ENCODE peak calls at places on chromosomes 13 and 19, in six cellular contexts. L is transverse colon; H is IMR-90; C is naive thymus-derived CD4-positive, alpha-beta T cell; O is mucosa of descending colon; A is PC-9. W is an unnamed sample. For H3K4me1, the result is how much of the 10 kb centered on the place peaks cover.

GRCh38 chr19:17680235-17680722 is 7.9 kb downstream of the UNC13A start:
- DNase-seq in L (peak), H (peak), C (no peak), A (peak), O (peak), W (no peak)

GRCh38 chr13:48603375-48603774 is 50.4 kb upstream of the CYSLTR2 start:
- DNase-seq in H (no peak), O (no peak), C (no peak), A (no peak), L (no peak), W (no peak)

GRCh38 chr19:2081873-2082810 is 14.0 kb downstream of the MOB3A start:
- DNase-seq in O (no peak), A (no peak), C (peak), H (no peak), L (peak), W (no peak)

GRCh38 chr13:74325106-74325505 is 190.9 kb upstream of the KLF12 start:
- DNase-seq in H (peak), C (no peak), A (no peak), L (no peak), O (no peak), W (no peak)

GRCh38 chr13:98775844-98776598 is 23.5 kb upstream of the SLC15A1 start:
- DNase-seq in A (peak), C (no peak), H (peak), L (peak), O (peak), W (peak)

GRCh38 chr13:44022196-44022595 is 142.5 kb downstream of the LACC1 start:
- DNase-seq in L (no peak), A (peak), O (no peak), C (no peak), H (no peak), W (no peak)

GRCh38 chr19:35990771-35991730 is 3.9 kb upstream of the SDHAF1 start:
- DNase-seq in H (no peak), O (no peak), C (no peak), L (no peak), A (no peak), W (no peak)

GRCh38 chr13:75550159-75550567 is 572 bp downstream of the UCHL3 start:
- DNase-seq in L (peak), H (peak), C (peak), O (no peak), A (peak), W (peak)

GRCh38 chr19:58400916-58401824 is 5.7 kb downstream of the RNF225 start:
- DNase-seq in C (peak), L (peak), H (peak), O (peak), A (peak), W (peak)

GRCh38 chr19:34319785-34320184 is 45.2 kb upstream of the GPI start:
- DNase-seq in A (peak), L (no peak), C (no peak), O (no peak), H (peak), W (no peak)

GRCh38 chr19:58543826-58544590 is at the start of gene TRIM28:
- DNase-seq in A (peak), O (peak), H (peak), C (peak), L (peak), W (peak)

GRCh38 chr13:23849670-23850069 is 39.5 kb downstream of the MIPEP start:
- DNase-seq in H (no peak), C (no peak), L (no peak), A (no peak), O (no peak), W (no peak)

GRCh38 chr19:43265664-43266025 is 3.7 kb downstream of the PSG9 start:
- DNase-seq in O (no peak), H (peak), C (no peak), L (no peak), A (peak), W (no peak)

GRCh38 chr19:28234637-28235036 is 978.3 kb downstream of the UQCRFS1 start:
- DNase-seq in H (no peak), O (no peak), A (no peak), L (no peak), C (no peak), W (no peak)

GRCh38 chr19:18603255-18603957 is 3.2 kb downstream of the CRLF1 start:
- DNase-seq in L (no peak), O (no peak), A (no peak), C (no peak), H (no peak), W (peak)

GRCh38 chr13:84481958-84482357 is 599.7 kb upstream of the SLITRK1 start:
- DNase-seq in H (peak), C (no peak), A (no peak), O (no peak), L (no peak), W (no peak)

GRCh38 chr13:50991624-50992610 is 82.3 kb downstream of the RNASEH2B start:
- DNase-seq in A (no peak), O (no peak), L (no peak), C (no peak), H (no peak), W (no peak)

GRCh38 chr13:106484755-106485193 is 50.7 kb downstream of the EFNB2 start:
- DNase-seq in A (no peak), L (no peak), C (no peak), H (peak), O (no peak), W (no peak)

GRCh38 chr19:41785653-41786052 is 10.7 kb upstream of the CEACAM3 start:
- DNase-seq in C (peak), H (peak), L (peak), O (peak), A (peak), W (peak)

GRCh38 chr19:38093587-38093986 is 130.4 kb downstream of the DPF1 start:
- DNase-seq in O (no peak), C (no peak), A (no peak), H (no peak), L (no peak), W (no peak)

GRCh38 chr13:58341318-58341717 is 709.8 kb downstream of the PCDH17 start:
- DNase-seq in O (no peak), A (no peak), H (no peak), C (no peak), L (no peak), W (no peak)

GRCh38 chr19:18102916-18103542 is 5.5 kb downstream of the MAST3 start:
- DNase-seq in A (no peak), H (no peak), L (no peak), O (no peak), C (no peak), W (no peak)

GRCh38 chr19:15935167-15935702 is 906 bp upstream of the CYP4F11 start:
- DNase-seq in A (peak), H (no peak), C (no peak), L (peak), O (no peak), W (no peak)

GRCh38 chr13:110124201-110124600 is 182.8 kb downstream of the COL4A1 start:
- DNase-seq in A (no peak), C (no peak), O (no peak), L (no peak), H (no peak), W (no peak)

GRCh38 chr13:27821566-27821965 is 29.3 kb downstream of the GSX1 start:
- DNase-seq in H (no peak), L (no peak), O (no peak), A (no peak), C (no peak), W (no peak)

GRCh38 chr13:82751221-82751620 is 1131.1 kb downstream of the SLITRK1 start:
- DNase-seq in L (no peak), O (no peak), H (no peak), C (no peak), A (no peak), W (no peak)

GRCh38 chr13:82747331-82747730 is 1134.9 kb downstream of the SLITRK1 start:
- DNase-seq in L (no peak), A (no peak), C (no peak), H (no peak), O (no peak), W (no peak)

GRCh38 chr13:82749551-82749950 is 1132.7 kb downstream of the SLITRK1 start:
- DNase-seq in C (no peak), L (no peak), O (no peak), A (no peak), H (peak), W (no peak)

GRCh38 chr13:82747948-82748347 is 1134.3 kb downstream of the SLITRK1 start:
- DNase-seq in H (peak), C (no peak), A (no peak), O (no peak), L (no peak), W (no peak)
- H3K4me1 ChIP-seq in H (under half), C (under half), A (under half), O (under half), L (under half), W (under half)

DNA sequence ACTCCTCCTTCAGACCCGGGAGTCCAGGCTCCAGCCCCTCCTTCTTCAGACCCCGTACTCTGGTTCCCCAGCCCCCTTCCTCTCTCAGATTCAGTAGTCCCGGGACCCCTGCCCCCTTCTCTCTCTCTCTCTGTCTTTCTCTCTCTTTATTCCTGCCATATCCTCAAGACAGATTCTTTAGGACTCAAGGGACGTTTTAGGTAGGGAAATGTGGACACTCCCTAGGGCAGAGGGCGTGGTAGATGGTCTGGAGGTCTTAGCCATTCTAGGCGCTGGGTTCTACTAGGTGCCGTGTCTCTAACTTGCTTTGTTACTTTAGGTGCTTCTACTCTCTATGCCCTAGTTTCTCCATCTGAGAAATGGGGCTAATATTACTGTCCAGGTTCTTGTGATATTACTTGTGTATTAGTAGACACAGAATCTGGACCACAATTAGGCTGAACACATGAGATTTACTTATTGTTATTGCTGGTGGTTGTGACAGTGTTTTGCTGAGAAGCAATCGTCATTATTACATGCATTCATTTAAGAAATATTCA is 751 bp upstream of the C19orf84 start:
- DNase-seq in O (no peak), C (no peak), H (no peak), A (no peak), L (no peak), W (no peak)
- H3K4me1 ChIP-seq in O (under half), C (under half), H (under half), A (under half), L (under half), W (under half)

GRCh38 chr19:12232961-12233360 is 61.7 kb downstream of the ZNF44 start:
- DNase-seq in O (no peak), A (no peak), L (no peak), C (no peak), H (no peak), W (no peak)

GRCh38 chr19:12237143-12237839 is 57.4 kb downstream of the ZNF44 start:
- DNase-seq in C (no peak), A (no peak), O (no peak), H (no peak), L (no peak), W (no peak)
- H3K4me1 ChIP-seq in C (under half), A (under half), O (under half), H (under half), L (under half), W (under half)

DNA sequence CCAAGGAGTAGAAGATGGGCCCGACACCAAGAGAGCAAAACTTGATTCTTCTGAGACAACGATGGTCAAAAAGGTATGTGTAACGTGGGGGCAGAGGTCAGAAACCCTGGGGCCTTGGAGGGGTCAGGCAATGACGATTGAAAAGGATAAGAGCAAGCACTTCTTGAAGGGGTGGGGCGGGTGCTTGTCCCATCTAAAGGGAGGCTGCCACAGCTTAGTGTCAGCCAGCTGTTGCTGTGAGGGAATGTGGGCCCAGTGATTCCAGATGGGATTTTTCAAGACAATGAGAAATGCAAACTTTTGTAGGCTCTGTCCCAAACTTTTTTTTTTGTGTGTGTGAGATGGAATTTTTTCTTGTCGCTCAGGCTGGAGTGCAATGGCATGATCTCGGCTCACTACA is 24.5 kb downstream of the SAE1 start:
- DNase-seq in H (no peak), C (no peak), L (peak), A (no peak), O (no peak), W (no peak)
- H3K4me1 ChIP-seq in H (under half), C (half or more), L (half or more), A (half or more), O (half or more), W (under half)

GRCh38 chr19:794989-795658 is 2.1 kb upstream of the PTBP1 start:
- DNase-seq in L (no peak), H (no peak), C (no peak), A (no peak), O (peak), W (no peak)
- H3K4me1 ChIP-seq in L (under half), H (under half), C (under half), A (under half), O (under half), W (under half)

DNA sequence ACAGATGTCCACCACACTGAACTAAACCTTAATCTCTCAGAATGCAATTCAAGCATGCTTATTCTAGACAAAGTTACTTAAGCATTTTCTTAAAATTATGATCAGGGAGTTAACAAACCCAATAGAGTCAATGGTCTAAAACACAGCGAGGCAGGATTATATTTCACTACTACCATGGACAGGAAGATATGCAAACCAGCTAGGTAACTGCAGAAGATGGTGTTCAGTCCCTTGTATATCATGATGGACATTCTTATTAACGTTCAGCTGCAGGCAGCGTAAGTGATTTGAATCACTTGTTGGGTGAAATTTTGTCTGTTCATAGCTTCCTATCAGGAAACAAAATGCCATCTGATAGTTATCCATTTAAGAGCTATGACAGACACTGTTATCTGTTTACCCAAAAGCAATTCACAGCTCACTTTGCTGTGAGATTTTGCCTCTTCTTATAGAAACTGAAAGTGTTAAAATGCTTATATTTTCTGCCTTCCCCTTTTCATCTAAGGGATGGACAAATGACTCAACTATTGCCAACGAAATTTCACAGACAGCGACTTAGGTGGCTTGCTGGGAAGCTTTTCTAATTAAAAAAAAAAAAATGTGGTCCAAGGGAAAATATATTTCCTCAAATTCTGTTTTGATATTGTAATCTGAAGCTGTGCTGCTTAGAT is 591.9 kb downstream of the DACH1 start:
- DNase-seq in H (no peak), O (no peak), A (no peak), L (no peak), C (no peak), W (no peak)
- H3K4me1 ChIP-seq in H (under half), O (under half), A (under half), L (under half), C (under half), W (under half)

W was measured in small intestine.